ENCODE peak calls at places on chromosomes 1 and 21, in five cellular contexts. D is ovary, E is IMR-90, P is neural progenitor cell, X is left lung. Q is an unnamed sample.

GRCh38 chr1:182610606-182611194 is 6.5 kb upstream of the RGS16 start:
- DNase-seq in E (no peak), D (no peak), X (no peak), P (no peak), Q (no peak)

GRCh38 chr1:243587823-243588560 is 262.1 kb downstream of the AKT3 start:
- DNase-seq in X (no peak), E (no peak), D (no peak), P (no peak), Q (no peak)

GRCh38 chr1:81183157-81183952 is 617.4 kb upstream of the ADGRL2 start:
- DNase-seq in E (no peak), D (no peak), X (no peak), P (no peak), Q (no peak)

GRCh38 chr1:224542783-224543440 is 73.2 kb upstream of the CNIH3 start:
- DNase-seq in E (peak; percentile 99), P (no peak), D (no peak), X (no peak), Q (no peak)

GRCh38 chr1:202150187-202150586 is 5.7 kb upstream of the ARL8A start:
- DNase-seq in X (peak; percentile 46), D (no peak), P (no peak), E (no peak), Q (no peak)

GRCh38 chr1:200445213-200445612 is 35.4 kb upstream of the ZNF281 start:
- DNase-seq in D (no peak), X (no peak), P (no peak), E (peak; percentile 74), Q (no peak)

GRCh38 chr1:87074001-87074795 is 159.8 kb downstream of the HS2ST1 start:
- DNase-seq in E (no peak), P (no peak), D (no peak), X (no peak), Q (no peak)

GRCh38 chr1:42433324-42433860 is 22.4 kb downstream of the ZMYND12 start:
- DNase-seq in P (no peak), X (no peak), D (no peak), E (no peak), Q (no peak)

GRCh38 chr1:228336308-228337030 is 70.2 kb downstream of the TRIM11 start:
- DNase-seq in P (no peak), X (peak; percentile 73), D (peak; percentile 7), E (peak; percentile 49), Q (no peak)

GRCh38 chr21:39518845-39519205 is 67.1 kb downstream of the SH3BGR start:
- DNase-seq in D (no peak), E (no peak), P (no peak), X (no peak), Q (no peak)

GRCh38 chr1:231387770-231388669 is 34.1 kb downstream of the EGLN1 start:
- DNase-seq in X (no peak), D (no peak), E (peak; percentile 27), P (no peak), Q (no peak)

GRCh38 chr1:20699558-20699957 is 18.2 kb downstream of the KIF17 start:
- DNase-seq in P (no peak), D (no peak), X (no peak), E (no peak), Q (no peak)

GRCh38 chr1:204438628-204439027 is 27.0 kb upstream of the PPP1R15B start:
- DNase-seq in D (no peak), X (no peak), P (no peak), E (peak; percentile 100), Q (peak; percentile 44)

GRCh38 chr1:54248966-54249365 is 49.0 kb downstream of the MRPL37 start:
- DNase-seq in D (no peak), E (no peak), X (peak; percentile 21), P (no peak), Q (no peak)

GRCh38 chr1:242826706-242827336 is 302.3 kb upstream of the PLD5 start:
- DNase-seq in E (no peak), X (no peak), P (no peak), D (no peak), Q (no peak)

GRCh38 chr1:150165622-150166612 is 16.2 kb downstream of the PLEKHO1 start:
- DNase-seq in P (peak; percentile 79), E (peak; percentile 55), D (peak; percentile 59), X (no peak), Q (peak; percentile 43)

GRCh38 chr1:7199077-7199779 is 414.0 kb downstream of the CAMTA1 start:
- DNase-seq in P (peak; percentile 51), E (no peak), X (no peak), D (no peak), Q (no peak)

GRCh38 chr1:86811539-86811938 is 102.4 kb downstream of the SELENOF start:
- DNase-seq in E (no peak), P (peak; percentile 23), D (no peak), X (no peak), Q (no peak)

GRCh38 chr1:26283226-26283853 is 3.5 kb downstream of the SH3BGRL3 start:
- DNase-seq in D (no peak), X (no peak), P (no peak), E (no peak), Q (no peak)

GRCh38 chr1:228899421-228899956 is 164.2 kb downstream of the RHOU start:
- DNase-seq in D (no peak), X (no peak), P (no peak), E (no peak), Q (no peak)

GRCh38 chr1:174428033-174428432 is 19.7 kb upstream of the GPR52 start:
- DNase-seq in E (no peak), D (no peak), P (no peak), X (no peak), Q (no peak)

GRCh38 chr1:174428739-174429138 is 19.0 kb upstream of the GPR52 start:
- DNase-seq in E (no peak), X (no peak), D (no peak), P (no peak), Q (no peak)

GRCh38 chr1:174433451-174433850 is 14.3 kb upstream of the GPR52 start:
- DNase-seq in X (no peak), D (no peak), P (no peak), E (peak; percentile 89), Q (no peak)
- H3K27ac ChIP-seq in X (no peak overlapping the region), D (no peak overlapping the region), P (no peak overlapping the region), E (no peak overlapping the region), Q (no peak overlapping the region)

GRCh38 chr1:9086796-9087195 is 17.4 kb upstream of the SLC2A5 start:
- DNase-seq in P (no peak), E (no peak), X (no peak), D (no peak), Q (no peak)
- H3K27ac ChIP-seq in P (no peak overlapping the region), E (no peak overlapping the region), X (no peak overlapping the region), D (no peak overlapping the region), Q (no peak overlapping the region)

GRCh38 chr1:213423041-213423440 is 372.0 kb downstream of the RPS6KC1 start:
- DNase-seq in P (no peak), X (no peak), D (no peak), E (no peak), Q (no peak)

GRCh38 chr1:213418268-213419068 is 367.4 kb downstream of the RPS6KC1 start:
- DNase-seq in D (no peak), E (no peak), X (no peak), P (no peak), Q (no peak)

GRCh38 chr1:213425631-213426030 is 374.6 kb downstream of the RPS6KC1 start:
- DNase-seq in X (no peak), P (no peak), D (no peak), E (no peak), Q (no peak)

GRCh38 chr1:213419369-213420030 is 368.5 kb downstream of the RPS6KC1 start:
- DNase-seq in D (no peak), E (no peak), X (no peak), P (no peak), Q (no peak)

GRCh38 chr1:213423585-213423984 is 372.5 kb downstream of the RPS6KC1 start:
- DNase-seq in D (no peak), E (no peak), X (no peak), P (peak; percentile 53), Q (no peak)
- H3K27ac ChIP-seq in D (no peak overlapping the region), E (no peak overlapping the region), X (no peak overlapping the region), P (peak overlapping the region; percentile 25), Q (no peak overlapping the region)

DNA sequence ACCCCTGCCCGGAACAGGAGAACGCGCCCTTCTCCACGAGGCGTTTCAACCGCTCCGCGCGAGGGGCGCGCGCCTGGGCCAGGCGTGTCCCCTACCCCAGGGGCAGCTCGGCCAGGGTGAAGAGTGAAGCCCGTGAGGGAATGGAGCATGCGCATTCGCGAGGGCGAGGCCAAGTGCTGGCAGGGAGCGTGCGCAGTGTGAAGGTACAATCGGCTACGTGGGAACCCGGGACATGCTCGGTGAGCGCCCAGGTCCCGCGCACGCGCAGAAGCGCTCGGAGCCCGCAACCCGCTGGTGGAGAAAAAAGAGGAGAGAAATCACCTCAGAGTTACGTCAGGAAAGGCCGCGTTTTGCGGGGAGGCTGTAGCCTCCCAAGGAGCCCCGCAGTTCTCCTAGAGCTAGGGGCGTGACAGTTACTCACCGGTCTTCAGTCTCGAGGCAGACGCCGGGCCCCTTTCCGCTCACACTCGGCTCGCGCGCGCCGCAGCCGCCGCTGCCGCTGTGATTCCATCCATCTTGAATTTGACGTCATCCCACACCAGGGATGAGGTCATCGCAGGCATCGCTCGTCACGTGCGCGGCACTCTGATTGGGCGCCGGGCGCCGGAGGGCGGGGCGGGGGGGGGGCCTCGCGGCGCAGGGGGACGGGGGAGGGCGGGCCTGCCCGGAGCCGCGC is at the start of gene ZBTB21:
- DNase-seq in E (peak; percentile 97), P (peak; percentile 99), X (peak; percentile 99), D (peak; percentile 99), Q (peak; percentile 100)
- H3K27ac ChIP-seq in E (peak within 1 kb of the TSS; percentile 93), P (peak within 1 kb of the TSS; percentile 90), X (peak within 1 kb of the TSS; percentile 98), D (peak within 1 kb of the TSS; percentile 99), Q (peak within 1 kb of the TSS; percentile 96)

Q was measured in right cardiac atrium.